ENCODE peak calls at places on chromosomes 13 and 19, in eight cellular contexts. One of them, this sample, is unnamed.

GRCh38 chr13:100039740-100040139 is 49.2 kb upstream of the PCCA start:
- DNase-seq in heart left ventricle: no peak
- DNase-seq in endodermal cell: no peak
- DNase-seq in GM23338: no peak
- DNase-seq in cardiac muscle cell: no peak
- DNase-seq in ovary: no peak
- DNase-seq in colonic mucosa: no peak
- DNase-seq in left ventricle myocardium inferior: no peak
- DNase-seq in this sample: no peak

GRCh38 chr19:18496980-18497256 is 25.0 kb downstream of the ELL start:
- DNase-seq in heart left ventricle: no peak
- DNase-seq in endodermal cell: no peak
- DNase-seq in GM23338: no peak
- DNase-seq in cardiac muscle cell: no peak
- DNase-seq in ovary: no peak
- DNase-seq in colonic mucosa: no peak
- DNase-seq in left ventricle myocardium inferior: no peak
- DNase-seq in this sample: no peak

GRCh38 chr19:18135712-18136584 is 17.0 kb upstream of the PIK3R2 start:
- DNase-seq in heart left ventricle: no peak
- DNase-seq in endodermal cell: no peak
- DNase-seq in GM23338: no peak
- DNase-seq in cardiac muscle cell: no peak
- DNase-seq in ovary: no peak
- DNase-seq in colonic mucosa: peak; percentile 92
- DNase-seq in left ventricle myocardium inferior: no peak
- DNase-seq in this sample: no peak

GRCh38 chr19:29612801-29613595 is 6.9 kb downstream of the POP4 start:
- DNase-seq in heart left ventricle: no peak
- DNase-seq in endodermal cell: no peak
- DNase-seq in GM23338: no peak
- DNase-seq in cardiac muscle cell: no peak
- DNase-seq in ovary: no peak
- DNase-seq in colonic mucosa: no peak
- DNase-seq in left ventricle myocardium inferior: no peak
- DNase-seq in this sample: no peak

GRCh38 chr19:5799247-5800241 is 5.3 kb upstream of the NRTN start:
- DNase-seq in heart left ventricle: peak; percentile 76
- DNase-seq in endodermal cell: no peak
- DNase-seq in GM23338: no peak
- DNase-seq in cardiac muscle cell: peak; percentile 19
- DNase-seq in ovary: no peak
- DNase-seq in colonic mucosa: peak; percentile 45
- DNase-seq in left ventricle myocardium inferior: peak; percentile 45
- DNase-seq in this sample: no peak

GRCh38 chr19:46299004-46299509 is 2.2 kb downstream of the HIF3A start:
- DNase-seq in heart left ventricle: peak; percentile 98
- DNase-seq in endodermal cell: peak; percentile 63
- DNase-seq in GM23338: no peak
- DNase-seq in cardiac muscle cell: peak; percentile 97
- DNase-seq in ovary: peak; percentile 99
- DNase-seq in colonic mucosa: peak; percentile 99
- DNase-seq in left ventricle myocardium inferior: peak; percentile 98
- DNase-seq in this sample: peak; percentile 97

GRCh38 chr19:2171349-2172145 is 7.8 kb downstream of the DOT1L start:
- DNase-seq in heart left ventricle: peak; percentile 71
- DNase-seq in endodermal cell: peak; percentile 83
- DNase-seq in GM23338: peak; percentile 72
- DNase-seq in cardiac muscle cell: peak; percentile 59
- DNase-seq in ovary: no peak
- DNase-seq in colonic mucosa: no peak
- DNase-seq in left ventricle myocardium inferior: peak; percentile 73
- DNase-seq in this sample: no peak

GRCh38 chr13:98068511-98068910 is 74.4 kb upstream of the FARP1 start:
- DNase-seq in heart left ventricle: no peak
- DNase-seq in endodermal cell: no peak
- DNase-seq in GM23338: no peak
- DNase-seq in cardiac muscle cell: no peak
- DNase-seq in ovary: no peak
- DNase-seq in colonic mucosa: no peak
- DNase-seq in left ventricle myocardium inferior: no peak
- DNase-seq in this sample: no peak

GRCh38 chr13:24495151-24495729 is 17.3 kb downstream of the PARP4 start:
- DNase-seq in heart left ventricle: no peak
- DNase-seq in endodermal cell: no peak
- DNase-seq in GM23338: no peak
- DNase-seq in cardiac muscle cell: no peak
- DNase-seq in ovary: no peak
- DNase-seq in colonic mucosa: no peak
- DNase-seq in left ventricle myocardium inferior: no peak
- DNase-seq in this sample: no peak

GRCh38 chr19:2634960-2635359 is 67.5 kb downstream of the GNG7 start:
- DNase-seq in heart left ventricle: no peak
- DNase-seq in endodermal cell: no peak
- DNase-seq in GM23338: no peak
- DNase-seq in cardiac muscle cell: no peak
- DNase-seq in ovary: no peak
- DNase-seq in colonic mucosa: no peak
- DNase-seq in left ventricle myocardium inferior: no peak
- DNase-seq in this sample: no peak

GRCh38 chr19:3721131-3721899 is 13.1 kb downstream of the TJP3 start:
- DNase-seq in heart left ventricle: peak; percentile 79
- DNase-seq in endodermal cell: peak; percentile 99
- DNase-seq in GM23338: peak; percentile 98
- DNase-seq in cardiac muscle cell: peak; percentile 90
- DNase-seq in ovary: peak; percentile 56
- DNase-seq in colonic mucosa: peak; percentile 97
- DNase-seq in left ventricle myocardium inferior: peak; percentile 66
- DNase-seq in this sample: no peak

GRCh38 chr19:38831142-38831605 is 420 bp downstream of the ECH1 start:
- DNase-seq in heart left ventricle: peak; percentile 85
- DNase-seq in endodermal cell: peak; percentile 74
- DNase-seq in GM23338: peak; percentile 57
- DNase-seq in cardiac muscle cell: peak; percentile 96
- DNase-seq in ovary: peak; percentile 46
- DNase-seq in colonic mucosa: peak; percentile 88
- DNase-seq in left ventricle myocardium inferior: peak; percentile 76
- DNase-seq in this sample: peak; percentile 94

GRCh38 chr19:47538812-47539211 is 23.9 kb upstream of the NAPA start:
- DNase-seq in heart left ventricle: no peak
- DNase-seq in endodermal cell: no peak
- DNase-seq in GM23338: no peak
- DNase-seq in cardiac muscle cell: no peak
- DNase-seq in ovary: no peak
- DNase-seq in colonic mucosa: no peak
- DNase-seq in left ventricle myocardium inferior: no peak
- DNase-seq in this sample: no peak

GRCh38 chr13:37984357-37984756 is 114.8 kb upstream of the TRPC4 start:
- DNase-seq in heart left ventricle: no peak
- DNase-seq in endodermal cell: peak; percentile 57
- DNase-seq in GM23338: peak; percentile 91
- DNase-seq in cardiac muscle cell: no peak
- DNase-seq in ovary: no peak
- DNase-seq in colonic mucosa: no peak
- DNase-seq in left ventricle myocardium inferior: no peak
- DNase-seq in this sample: no peak

GRCh38 chr13:33274264-33274663 is 11.3 kb downstream of the STARD13 start:
- DNase-seq in heart left ventricle: no peak
- DNase-seq in endodermal cell: no peak
- DNase-seq in GM23338: no peak
- DNase-seq in cardiac muscle cell: no peak
- DNase-seq in ovary: no peak
- DNase-seq in colonic mucosa: no peak
- DNase-seq in left ventricle myocardium inferior: no peak
- DNase-seq in this sample: no peak

GRCh38 chr13:33276581-33276980 is 9.0 kb downstream of the STARD13 start:
- DNase-seq in heart left ventricle: no peak
- DNase-seq in endodermal cell: no peak
- DNase-seq in GM23338: peak; percentile 52
- DNase-seq in cardiac muscle cell: peak; percentile 69
- DNase-seq in ovary: no peak
- DNase-seq in colonic mucosa: no peak
- DNase-seq in left ventricle myocardium inferior: no peak
- DNase-seq in this sample: no peak

GRCh38 chr13:33277946-33278345 is 7.6 kb downstream of the STARD13 start:
- DNase-seq in heart left ventricle: no peak
- DNase-seq in endodermal cell: no peak
- DNase-seq in GM23338: no peak
- DNase-seq in cardiac muscle cell: peak; percentile 80
- DNase-seq in ovary: no peak
- DNase-seq in colonic mucosa: no peak
- DNase-seq in left ventricle myocardium inferior: no peak
- DNase-seq in this sample: no peak

GRCh38 chr13:33277351-33277750 is 8.2 kb downstream of the STARD13 start:
- DNase-seq in heart left ventricle: no peak
- DNase-seq in endodermal cell: no peak
- DNase-seq in GM23338: no peak
- DNase-seq in cardiac muscle cell: no peak
- DNase-seq in ovary: no peak
- DNase-seq in colonic mucosa: no peak
- DNase-seq in left ventricle myocardium inferior: no peak
- DNase-seq in this sample: no peak

GRCh38 chr13:33275916-33276315 is 9.6 kb downstream of the STARD13 start:
- DNase-seq in heart left ventricle: no peak
- DNase-seq in endodermal cell: no peak
- DNase-seq in GM23338: no peak
- DNase-seq in cardiac muscle cell: peak; percentile 67
- DNase-seq in ovary: no peak
- DNase-seq in colonic mucosa: no peak
- DNase-seq in left ventricle myocardium inferior: no peak
- DNase-seq in this sample: no peak
- H3K4me1 ChIP-seq in heart left ventricle: peaks cover 100% of the 10 kb centered on the region
- H3K4me1 ChIP-seq in endodermal cell: no peaks in the 10 kb centered on the region
- H3K4me1 ChIP-seq in GM23338: peaks cover 6% of the 10 kb centered on the region
- H3K4me1 ChIP-seq in cardiac muscle cell: peaks cover 13% of the 10 kb centered on the region
- H3K4me1 ChIP-seq in ovary: peaks cover 13% of the 10 kb centered on the region
- H3K4me1 ChIP-seq in colonic mucosa: peaks cover 7% of the 10 kb centered on the region
- H3K4me1 ChIP-seq in left ventricle myocardium inferior: peaks cover 100% of the 10 kb centered on the region
- H3K4me1 ChIP-seq in this sample: peaks cover 60% of the 10 kb centered on the region

DNA sequence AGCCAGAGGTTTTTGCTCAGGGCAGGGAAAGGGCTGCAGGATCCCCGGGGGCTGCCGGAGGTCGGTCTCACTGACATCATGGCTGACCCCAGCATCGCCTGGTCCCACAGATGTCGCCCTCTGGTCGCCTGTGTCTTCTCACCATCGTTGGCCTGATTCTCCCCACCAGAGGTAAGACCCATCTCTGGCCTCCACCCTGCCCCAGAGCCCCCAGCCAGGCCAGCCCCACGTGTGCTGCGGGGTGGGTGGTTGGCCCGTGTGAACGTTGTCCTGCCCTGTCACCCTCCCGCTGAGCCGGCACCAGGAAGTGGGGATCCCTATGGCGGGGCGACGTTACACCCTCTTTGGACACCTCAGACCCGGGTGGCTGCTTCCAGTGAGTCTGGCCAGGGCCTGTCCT is 906 bp downstream of the FXYD5 start:
- DNase-seq in heart left ventricle: no peak
- DNase-seq in endodermal cell: no peak
- DNase-seq in GM23338: no peak
- DNase-seq in cardiac muscle cell: no peak
- DNase-seq in ovary: no peak
- DNase-seq in colonic mucosa: no peak
- DNase-seq in left ventricle myocardium inferior: no peak
- DNase-seq in this sample: no peak
- H3K4me1 ChIP-seq in heart left ventricle: peaks cover 29% of the 10 kb centered on the region
- H3K4me1 ChIP-seq in endodermal cell: no peaks in the 10 kb centered on the region
- H3K4me1 ChIP-seq in GM23338: peaks cover 26% of the 10 kb centered on the region
- H3K4me1 ChIP-seq in cardiac muscle cell: peaks cover 6% of the 10 kb centered on the region
- H3K4me1 ChIP-seq in ovary: no peaks in the 10 kb centered on the region
- H3K4me1 ChIP-seq in colonic mucosa: no peaks in the 10 kb centered on the region
- H3K4me1 ChIP-seq in left ventricle myocardium inferior: peaks cover 27% of the 10 kb centered on the region
- H3K4me1 ChIP-seq in this sample: peaks cover 37% of the 10 kb centered on the region

DNA sequence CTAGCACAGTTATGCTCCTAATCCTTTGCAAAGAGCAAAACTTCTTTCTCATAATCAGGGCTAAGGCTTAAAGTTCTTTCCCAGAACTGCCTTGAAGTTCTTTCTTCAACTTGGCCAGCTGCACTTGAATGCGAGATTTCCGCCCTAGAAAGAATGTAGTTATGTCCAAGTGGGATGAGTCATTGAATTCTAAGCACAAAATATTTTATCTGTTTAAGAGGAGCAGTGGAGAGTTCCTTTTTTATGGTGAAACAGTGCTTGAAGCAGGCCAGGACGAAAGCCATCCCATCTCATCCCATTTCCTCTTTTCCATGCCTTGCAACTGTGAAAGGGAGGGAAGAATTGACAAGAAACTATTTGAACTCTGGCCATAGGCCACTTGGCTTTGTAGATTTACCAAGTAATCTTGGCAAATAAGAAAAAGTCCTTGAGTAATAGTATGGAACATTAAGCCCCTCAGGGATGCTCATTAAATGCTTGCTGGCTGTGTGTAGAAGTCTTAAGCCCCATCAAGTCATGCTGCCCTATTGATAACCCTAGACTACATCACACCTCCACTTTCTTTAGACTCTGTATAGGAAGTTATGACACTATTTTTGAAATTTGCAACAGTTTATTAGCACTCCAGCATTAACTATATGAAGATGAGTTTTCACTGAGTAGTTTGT is 174.6 kb downstream of the KCTD12 start:
- DNase-seq in heart left ventricle: peak; percentile 33
- DNase-seq in endodermal cell: no peak
- DNase-seq in GM23338: no peak
- DNase-seq in cardiac muscle cell: peak; percentile 98
- DNase-seq in ovary: peak; percentile 41
- DNase-seq in colonic mucosa: no peak
- DNase-seq in left ventricle myocardium inferior: no peak
- DNase-seq in this sample: no peak
- H3K4me1 ChIP-seq in heart left ventricle: peaks cover 17% of the 10 kb centered on the region
- H3K4me1 ChIP-seq in endodermal cell: peaks cover 4% of the 10 kb centered on the region
- H3K4me1 ChIP-seq in GM23338: peaks cover 6% of the 10 kb centered on the region
- H3K4me1 ChIP-seq in cardiac muscle cell: no peaks in the 10 kb centered on the region
- H3K4me1 ChIP-seq in ovary: peaks cover 10% of the 10 kb centered on the region
- H3K4me1 ChIP-seq in colonic mucosa: no peaks in the 10 kb centered on the region
- H3K4me1 ChIP-seq in left ventricle myocardium inferior: peaks cover 26% of the 10 kb centered on the region
- H3K4me1 ChIP-seq in this sample: no peaks in the 10 kb centered on the region

GRCh38 chr13:106498571-106498970 is 36.9 kb downstream of the EFNB2 start:
- DNase-seq in heart left ventricle: no peak
- DNase-seq in endodermal cell: no peak
- DNase-seq in GM23338: no peak
- DNase-seq in cardiac muscle cell: no peak
- DNase-seq in ovary: no peak
- DNase-seq in colonic mucosa: no peak
- DNase-seq in left ventricle myocardium inferior: no peak
- DNase-seq in this sample: no peak

GRCh38 chr13:106498158-106498557 is 37.3 kb downstream of the EFNB2 start:
- DNase-seq in heart left ventricle: no peak
- DNase-seq in endodermal cell: no peak
- DNase-seq in GM23338: no peak
- DNase-seq in cardiac muscle cell: no peak
- DNase-seq in ovary: no peak
- DNase-seq in colonic mucosa: no peak
- DNase-seq in left ventricle myocardium inferior: no peak
- DNase-seq in this sample: no peak

GRCh38 chr13:106499905-106500304 is 35.6 kb downstream of the EFNB2 start:
- DNase-seq in heart left ventricle: no peak
- DNase-seq in endodermal cell: no peak
- DNase-seq in GM23338: no peak
- DNase-seq in cardiac muscle cell: peak; percentile 66
- DNase-seq in ovary: no peak
- DNase-seq in colonic mucosa: no peak
- DNase-seq in left ventricle myocardium inferior: no peak
- DNase-seq in this sample: no peak

GRCh38 chr13:106499113-106499512 is 36.3 kb downstream of the EFNB2 start:
- DNase-seq in heart left ventricle: no peak
- DNase-seq in endodermal cell: no peak
- DNase-seq in GM23338: no peak
- DNase-seq in cardiac muscle cell: no peak
- DNase-seq in ovary: no peak
- DNase-seq in colonic mucosa: no peak
- DNase-seq in left ventricle myocardium inferior: no peak
- DNase-seq in this sample: no peak

GRCh38 chr13:106500450-106500849 is 35.0 kb downstream of the EFNB2 start:
- DNase-seq in heart left ventricle: no peak
- DNase-seq in endodermal cell: no peak
- DNase-seq in GM23338: no peak
- DNase-seq in cardiac muscle cell: peak; percentile 58
- DNase-seq in ovary: no peak
- DNase-seq in colonic mucosa: no peak
- DNase-seq in left ventricle myocardium inferior: no peak
- DNase-seq in this sample: no peak
- H3K4me1 ChIP-seq in heart left ventricle: peaks cover 37% of the 10 kb centered on the region
- H3K4me1 ChIP-seq in endodermal cell: peaks cover 4% of the 10 kb centered on the region
- H3K4me1 ChIP-seq in GM23338: peaks cover 46% of the 10 kb centered on the region
- H3K4me1 ChIP-seq in cardiac muscle cell: peaks cover 26% of the 10 kb centered on the region
- H3K4me1 ChIP-seq in ovary: no peaks in the 10 kb centered on the region
- H3K4me1 ChIP-seq in colonic mucosa: no peaks in the 10 kb centered on the region
- H3K4me1 ChIP-seq in left ventricle myocardium inferior: peaks cover 69% of the 10 kb centered on the region
- H3K4me1 ChIP-seq in this sample: peaks cover 25% of the 10 kb centered on the region